ENCODE peak calls at places on chromosome 1, in five cellular contexts. X is left lung; U is A172; F is activated CD4-positive, alpha-beta T cell treated with anti-CD3 and anti-CD28 coated beads, Interleukin-2, amount 10 ng/mL, durations not matched to agents 7 days and 5 days; Q is stimulated activated CD8-positive, alpha-beta memory T cell treated with anti-CD3 and anti-CD28 coated beads, Interleukin-4, amount 100 ng/mL, for 1 hour. D is an unnamed sample.

GRCh38 chr1:34800214-34800613 is 7.4 kb downstream of the GJA4 start:
- DNase-seq in U (peak; percentile 38), Q (no peak), F (no peak), X (no peak), D (no peak)

GRCh38 chr1:248817065-248817464 is 8.7 kb downstream of the SH3BP5L start:
- DNase-seq in F (no peak), X (no peak), Q (no peak), U (no peak), D (no peak)

GRCh38 chr1:99749504-99749903 is 16.9 kb downstream of the FRRS1 start:
- DNase-seq in F (no peak), Q (no peak), U (no peak), X (no peak), D (no peak)

GRCh38 chr1:234478152-234478480 is 863 bp downstream of the TARBP1 start:
- DNase-seq in Q (peak; percentile 55), F (peak; percentile 75), U (peak; percentile 26), X (peak; percentile 92), D (no peak)

GRCh38 chr1:15275921-15276683 is 29.1 kb downstream of the FHAD1 start:
- DNase-seq in F (no peak), Q (no peak), X (no peak), U (no peak), D (peak; percentile 65)

GRCh38 chr1:162554258-162554657 is 7.3 kb upstream of the UAP1 start:
- DNase-seq in F (no peak), U (no peak), Q (no peak), X (no peak), D (no peak)

GRCh38 chr1:248243204-248243603 is 12.0 kb downstream of the OR2M4 start:
- DNase-seq in X (no peak), Q (no peak), F (peak; percentile 51), U (peak; percentile 39), D (no peak)

GRCh38 chr1:200896571-200897187 is 2.0 kb downstream of the INAVA start:
- DNase-seq in X (peak; percentile 83), U (peak; percentile 90), Q (no peak), F (no peak), D (no peak)

GRCh38 chr1:162541619-162542141 is 19.8 kb upstream of the UAP1 start:
- DNase-seq in U (peak; percentile 99), F (no peak), Q (no peak), X (no peak), D (no peak)

GRCh38 chr1:205041998-205042910 is 758 bp upstream of the CNTN2 start:
- DNase-seq in F (no peak), X (peak; percentile 65), U (no peak), Q (no peak), D (no peak)

GRCh38 chr1:154851392-154852177 is 18.5 kb downstream of the KCNN3 start:
- DNase-seq in Q (no peak), U (no peak), F (no peak), X (no peak), D (no peak)